ENCODE peak calls at places on chromosomes 4 and X, in six cellular contexts. One of them, this sample, is unnamed.

GRCh38 chrX:17559728-17560379 is 177.4 kb upstream of the SCML1 start:
- DNase-seq in transverse colon: no peak
- DNase-seq in esophagus muscularis mucosa: no peak
- DNase-seq in HL-60: no peak
- DNase-seq in suprapubic skin: no peak
- DNase-seq in HCT116: peak; percentile 42
- DNase-seq in this sample: peak; percentile 16

GRCh38 chr4:90074322-90074886 is 52.8 kb upstream of the CCSER1 start:
- DNase-seq in transverse colon: no peak
- DNase-seq in esophagus muscularis mucosa: no peak
- DNase-seq in HL-60: no peak
- DNase-seq in suprapubic skin: no peak
- DNase-seq in HCT116: no peak
- DNase-seq in this sample: no peak

GRCh38 chr4:19961092-19961491 is 290.6 kb upstream of the SLIT2 start:
- DNase-seq in transverse colon: no peak
- DNase-seq in esophagus muscularis mucosa: no peak
- DNase-seq in HL-60: no peak
- DNase-seq in suprapubic skin: no peak
- DNase-seq in HCT116: no peak
- DNase-seq in this sample: no peak

GRCh38 chr4:88219099-88219498 is 60.7 kb upstream of the ABCG2 start:
- DNase-seq in transverse colon: no peak
- DNase-seq in esophagus muscularis mucosa: peak; percentile 4
- DNase-seq in HL-60: no peak
- DNase-seq in suprapubic skin: no peak
- DNase-seq in HCT116: peak; percentile 28
- DNase-seq in this sample: peak; percentile 25

GRCh38 chr4:791866-792630 is 33.9 kb downstream of the CPLX1 start:
- DNase-seq in transverse colon: peak; percentile 55
- DNase-seq in esophagus muscularis mucosa: no peak
- DNase-seq in HL-60: no peak
- DNase-seq in suprapubic skin: no peak
- DNase-seq in HCT116: no peak
- DNase-seq in this sample: peak; percentile 63

GRCh38 chrX:68114573-68115199 is 318.6 kb downstream of the OPHN1 start:
- DNase-seq in transverse colon: peak; percentile 18
- DNase-seq in esophagus muscularis mucosa: no peak
- DNase-seq in HL-60: peak; percentile 32
- DNase-seq in suprapubic skin: no peak
- DNase-seq in HCT116: no peak
- DNase-seq in this sample: no peak

GRCh38 chrX:537156-537555 is 93.4 kb upstream of the SHOX start:
- DNase-seq in transverse colon: no peak
- DNase-seq in esophagus muscularis mucosa: no peak
- DNase-seq in HL-60: no peak
- DNase-seq in suprapubic skin: no peak
- DNase-seq in HCT116: no peak
- DNase-seq in this sample: no peak

GRCh38 chrX:56763556-56764152 is 34.6 kb downstream of the NBDY start:
- DNase-seq in transverse colon: peak; percentile 88
- DNase-seq in esophagus muscularis mucosa: no peak
- DNase-seq in HL-60: no peak
- DNase-seq in suprapubic skin: no peak
- DNase-seq in HCT116: no peak
- DNase-seq in this sample: no peak

GRCh38 chr4:11343536-11343935 is 85.2 kb downstream of the HS3ST1 start:
- DNase-seq in transverse colon: no peak
- DNase-seq in esophagus muscularis mucosa: peak; percentile 50
- DNase-seq in HL-60: no peak
- DNase-seq in suprapubic skin: no peak
- DNase-seq in HCT116: no peak
- DNase-seq in this sample: no peak

GRCh38 chrX:37818031-37818430 is 29.3 kb downstream of the DYNLT3 start:
- DNase-seq in transverse colon: peak; percentile 14
- DNase-seq in esophagus muscularis mucosa: no peak
- DNase-seq in HL-60: no peak
- DNase-seq in suprapubic skin: no peak
- DNase-seq in HCT116: no peak
- DNase-seq in this sample: no peak

GRCh38 chr4:93777081-93777460 is 51.5 kb upstream of the ATOH1 start:
- DNase-seq in transverse colon: no peak
- DNase-seq in esophagus muscularis mucosa: no peak
- DNase-seq in HL-60: no peak
- DNase-seq in suprapubic skin: no peak
- DNase-seq in HCT116: no peak
- DNase-seq in this sample: no peak

GRCh38 chr4:945274-946102 is 13.2 kb downstream of the TMEM175 start:
- DNase-seq in transverse colon: no peak
- DNase-seq in esophagus muscularis mucosa: no peak
- DNase-seq in HL-60: no peak
- DNase-seq in suprapubic skin: peak; percentile 70
- DNase-seq in HCT116: no peak
- DNase-seq in this sample: no peak

GRCh38 chr4:2289311-2289954 is 27.5 kb upstream of the MXD4 start:
- DNase-seq in transverse colon: no peak
- DNase-seq in esophagus muscularis mucosa: no peak
- DNase-seq in HL-60: no peak
- DNase-seq in suprapubic skin: peak; percentile 69
- DNase-seq in HCT116: no peak
- DNase-seq in this sample: no peak

GRCh38 chr4:86835677-86836076 is 13.5 kb downstream of the SLC10A6 start:
- DNase-seq in transverse colon: no peak
- DNase-seq in esophagus muscularis mucosa: no peak
- DNase-seq in HL-60: no peak
- DNase-seq in suprapubic skin: no peak
- DNase-seq in HCT116: no peak
- DNase-seq in this sample: no peak

GRCh38 chr4:86834901-86835300 is 14.3 kb downstream of the SLC10A6 start:
- DNase-seq in transverse colon: no peak
- DNase-seq in esophagus muscularis mucosa: no peak
- DNase-seq in HL-60: no peak
- DNase-seq in suprapubic skin: no peak
- DNase-seq in HCT116: no peak
- DNase-seq in this sample: no peak

GRCh38 chr4:86825511-86825910 is 23.7 kb downstream of the SLC10A6 start:
- DNase-seq in transverse colon: no peak
- DNase-seq in esophagus muscularis mucosa: no peak
- DNase-seq in HL-60: no peak
- DNase-seq in suprapubic skin: no peak
- DNase-seq in HCT116: no peak
- DNase-seq in this sample: no peak

GRCh38 chr4:86831262-86832090 is 17.7 kb downstream of the SLC10A6 start:
- DNase-seq in transverse colon: peak; percentile 9
- DNase-seq in esophagus muscularis mucosa: no peak
- DNase-seq in HL-60: no peak
- DNase-seq in suprapubic skin: no peak
- DNase-seq in HCT116: peak; percentile 70
- DNase-seq in this sample: no peak
- H3K4me3 ChIP-seq in transverse colon: no peak overlapping the region
- H3K4me3 ChIP-seq in esophagus muscularis mucosa: no peak overlapping the region
- H3K4me3 ChIP-seq in HL-60: no peak overlapping the region
- H3K4me3 ChIP-seq in suprapubic skin: no peak overlapping the region
- H3K4me3 ChIP-seq in HCT116: peak overlapping the region; percentile 20
- H3K4me3 ChIP-seq in this sample: no peak overlapping the region

GRCh38 chrX:136866337-136867095 is 14.0 kb downstream of the RBMX start:
- DNase-seq in transverse colon: no peak
- DNase-seq in esophagus muscularis mucosa: no peak
- DNase-seq in HL-60: no peak
- DNase-seq in suprapubic skin: no peak
- DNase-seq in HCT116: no peak
- DNase-seq in this sample: no peak
- TF ChIP-seq POLR2AphosphoS5 in transverse colon: no peak
- TF ChIP-seq POLR2AphosphoS5 in esophagus muscularis mucosa: no peak
- TF ChIP-seq POLR2AphosphoS5 in HL-60: peak; percentile 15
- TF ChIP-seq POLR2AphosphoS5 in suprapubic skin: no peak
- TF ChIP-seq POLR2AphosphoS5 in HCT116: no peak
- TF ChIP-seq POLR2AphosphoS5 in this sample: no peak

DNA sequence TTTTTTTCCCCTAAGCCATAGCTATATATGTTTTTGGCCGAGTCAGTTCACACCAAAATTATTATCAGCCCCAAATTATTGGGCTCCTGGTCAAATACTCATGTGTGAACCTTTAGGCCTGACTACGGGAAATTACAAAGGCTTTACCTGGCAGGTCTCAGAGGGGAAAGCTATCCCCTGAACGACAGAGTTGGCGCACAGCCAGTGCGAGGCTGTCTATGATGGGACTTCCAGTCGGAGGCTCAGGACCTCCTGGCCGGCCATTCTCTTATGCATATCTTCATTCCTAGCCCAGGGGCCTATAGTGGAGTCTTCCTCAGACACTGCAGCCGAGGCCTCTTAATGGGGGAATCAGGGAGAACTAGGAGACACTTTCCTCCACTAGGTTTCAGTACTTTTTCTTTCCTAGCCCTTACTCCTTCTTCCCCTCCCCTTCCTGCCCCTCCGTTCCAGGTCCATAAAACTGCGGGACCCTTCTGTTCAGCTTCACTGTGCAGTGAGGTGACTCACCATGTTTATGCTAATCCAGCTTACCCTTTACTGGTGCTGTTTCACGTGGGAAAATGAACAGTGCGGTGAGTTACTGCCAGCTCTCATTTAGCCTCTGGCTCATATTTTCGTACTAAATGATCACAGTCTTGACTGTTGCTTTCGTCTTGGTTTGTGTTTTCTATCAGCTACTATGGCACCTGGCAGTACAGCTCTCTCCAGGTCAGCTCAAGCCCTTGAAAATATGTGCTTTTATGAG is 533.9 kb downstream of the FSTL5 start:
- DNase-seq in transverse colon: no peak
- DNase-seq in esophagus muscularis mucosa: no peak
- DNase-seq in HL-60: no peak
- DNase-seq in suprapubic skin: no peak
- DNase-seq in HCT116: no peak
- DNase-seq in this sample: no peak
- H3K4me3 ChIP-seq in transverse colon: no peak overlapping the region
- H3K4me3 ChIP-seq in esophagus muscularis mucosa: no peak overlapping the region
- H3K4me3 ChIP-seq in HL-60: no peak overlapping the region
- H3K4me3 ChIP-seq in suprapubic skin: no peak overlapping the region
- H3K4me3 ChIP-seq in HCT116: no peak overlapping the region
- H3K4me3 ChIP-seq in this sample: no peak overlapping the region

DNA sequence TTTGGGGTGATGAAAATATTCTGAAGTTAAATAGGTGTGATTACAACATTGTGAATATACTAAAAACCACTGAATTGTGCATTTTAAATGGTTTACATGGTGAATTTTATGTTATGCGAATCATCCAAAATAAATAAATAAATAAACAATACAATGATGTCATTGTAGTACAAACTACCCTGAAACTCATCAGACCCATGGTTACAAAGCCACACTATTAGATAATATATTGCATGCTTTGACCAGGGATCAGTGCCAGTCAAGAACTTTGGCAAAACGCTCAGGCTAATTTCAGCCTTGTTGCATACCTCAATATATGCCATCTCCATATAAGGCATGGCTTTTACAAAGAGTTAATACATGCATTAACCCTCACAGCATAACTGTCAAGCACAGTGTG is 45.5 kb upstream of the XIAP start:
- DNase-seq in transverse colon: no peak
- DNase-seq in esophagus muscularis mucosa: no peak
- DNase-seq in HL-60: no peak
- DNase-seq in suprapubic skin: no peak
- DNase-seq in HCT116: no peak
- DNase-seq in this sample: no peak
- TF ChIP-seq POLR2AphosphoS5 in transverse colon: no peak
- TF ChIP-seq POLR2AphosphoS5 in esophagus muscularis mucosa: no peak
- TF ChIP-seq POLR2AphosphoS5 in HL-60: no peak
- TF ChIP-seq POLR2AphosphoS5 in suprapubic skin: no peak
- TF ChIP-seq POLR2AphosphoS5 in HCT116: no peak
- TF ChIP-seq POLR2AphosphoS5 in this sample: no peak

DNA sequence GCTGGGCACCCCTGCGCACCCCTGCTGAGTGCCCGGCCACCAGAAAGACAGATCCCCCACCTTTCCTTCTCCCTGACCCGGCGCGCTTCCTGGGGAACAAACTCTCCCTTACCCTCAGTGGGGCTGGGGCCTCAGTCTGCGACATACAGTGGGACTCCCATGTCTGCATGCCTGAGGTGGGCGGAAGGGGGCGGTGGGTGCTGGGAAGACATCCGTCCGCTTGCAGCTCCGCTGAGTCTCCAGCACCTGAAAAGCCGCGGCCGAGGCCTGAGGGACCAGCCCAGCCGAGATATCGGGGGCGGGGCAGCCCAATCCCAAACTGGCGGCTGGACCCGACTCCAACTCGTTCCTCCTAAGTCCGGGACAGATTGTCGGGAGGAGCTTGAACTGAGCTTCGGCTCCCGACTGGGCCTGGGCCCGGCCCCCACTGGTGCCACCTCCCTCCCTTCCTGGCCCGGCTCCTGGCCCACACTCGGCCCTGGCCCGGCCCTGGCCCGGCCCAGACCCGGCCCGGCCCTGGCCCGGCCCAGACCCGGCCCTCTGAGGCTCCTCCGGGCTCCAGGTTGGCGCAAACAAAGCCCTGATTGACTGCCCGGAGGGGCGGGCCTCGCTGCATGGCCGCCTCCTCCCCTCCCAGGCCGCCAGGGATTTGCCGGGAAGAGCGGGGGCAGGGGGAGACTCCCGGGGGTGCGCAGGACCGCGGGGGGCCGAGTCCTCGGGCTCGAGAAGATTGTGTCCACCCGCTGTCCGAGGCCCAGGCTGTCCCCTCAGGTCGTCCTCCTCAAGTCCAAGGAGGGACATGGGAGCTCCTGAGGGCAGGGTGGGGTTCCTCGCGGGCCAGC is 878 bp upstream of the SLC16A2 start:
- DNase-seq in transverse colon: peak; percentile 57
- DNase-seq in esophagus muscularis mucosa: no peak
- DNase-seq in HL-60: no peak
- DNase-seq in suprapubic skin: peak; percentile 80
- DNase-seq in HCT116: no peak
- DNase-seq in this sample: peak; percentile 56
- H3K4me3 ChIP-seq in transverse colon: peak overlapping the region; percentile 56
- H3K4me3 ChIP-seq in esophagus muscularis mucosa: peak overlapping the region; percentile 69
- H3K4me3 ChIP-seq in HL-60: no peak overlapping the region
- H3K4me3 ChIP-seq in suprapubic skin: peak overlapping the region; percentile 58
- H3K4me3 ChIP-seq in HCT116: peak overlapping the region; percentile 48
- H3K4me3 ChIP-seq in this sample: peak overlapping the region; percentile 37

GRCh38 chr4:95318483-95318882 is 230.3 kb downstream of the UNC5C start:
- DNase-seq in transverse colon: no peak
- DNase-seq in esophagus muscularis mucosa: no peak
- DNase-seq in HL-60: no peak
- DNase-seq in suprapubic skin: no peak
- DNase-seq in HCT116: no peak
- DNase-seq in this sample: no peak
- TF ChIP-seq POLR2AphosphoS5 in transverse colon: no peak
- TF ChIP-seq POLR2AphosphoS5 in esophagus muscularis mucosa: no peak
- TF ChIP-seq POLR2AphosphoS5 in HL-60: no peak
- TF ChIP-seq POLR2AphosphoS5 in suprapubic skin: no peak
- TF ChIP-seq POLR2AphosphoS5 in HCT116: no peak
- TF ChIP-seq POLR2AphosphoS5 in this sample: no peak